ENCODE peak calls at places on chromosomes 11 and 22, in seven cellular contexts. H, Y, V, Z, O, A and X are unnamed samples.

GRCh38 chr22:20113551-20114310 is 2.2 kb upstream of the RANBP1 start:
- DNase-seq in H (no peak), Y (no peak), V (no peak), Z (no peak), O (no peak), A (no peak), X (no peak)

GRCh38 chr11:44853674-44854073 is 97.0 kb downstream of the TP53I11 start:
- DNase-seq in H (no peak), Y (no peak), V (no peak), Z (no peak), O (no peak), A (no peak), X (no peak)

GRCh38 chr11:10973416-10973815 is 115.6 kb upstream of the ZBED5 start:
- DNase-seq in H (no peak), Y (no peak), V (no peak), Z (no peak), O (no peak), A (no peak), X (no peak)

GRCh38 chr11:106152013-106152412 is 74.6 kb downstream of the AASDHPPT start:
- DNase-seq in H (peak; percentile 58), Y (no peak), V (no peak), Z (peak; percentile 85), O (no peak), A (no peak), X (no peak)

GRCh38 chr11:118609380-118610219 is 2.2 kb downstream of the PHLDB1 start:
- DNase-seq in H (no peak), Y (peak; percentile 34), V (no peak), Z (peak; percentile 21), O (no peak), A (peak; percentile 47), X (no peak)

GRCh38 chr22:19982991-19983578 is 33.5 kb downstream of the ARVCF start:
- DNase-seq in H (no peak), Y (no peak), V (no peak), Z (no peak), O (no peak), A (no peak), X (no peak)

GRCh38 chr22:31020334-31020733 is 51.3 kb downstream of the TUG1 start:
- DNase-seq in H (no peak), Y (no peak), V (peak; percentile 36), Z (no peak), O (no peak), A (no peak), X (no peak)

GRCh38 chr11:12187399-12187798 is 77.0 kb downstream of the MICAL2 start:
- DNase-seq in H (no peak), Y (no peak), V (no peak), Z (peak; percentile 91), O (no peak), A (no peak), X (no peak)

GRCh38 chr22:17675584-17675983 is 37.0 kb downstream of the BCL2L13 start:
- DNase-seq in H (no peak), Y (no peak), V (no peak), Z (no peak), O (no peak), A (no peak), X (no peak)

GRCh38 chr11:44030276-44030932 is 17.4 kb upstream of the ACCSL start:
- DNase-seq in H (no peak), Y (no peak), V (no peak), Z (peak; percentile 89), O (no peak), A (no peak), X (no peak)

GRCh38 chr22:23774922-23775436 is 2.3 kb downstream of the MMP11 start:
- DNase-seq in H (no peak), Y (no peak), V (no peak), Z (peak; percentile 65), O (no peak), A (no peak), X (no peak)

GRCh38 chr22:46119729-46120419 is 30.5 kb upstream of the PPARA start:
- DNase-seq in H (no peak), Y (no peak), V (no peak), Z (peak; percentile 89), O (no peak), A (no peak), X (no peak)

GRCh38 chr22:30920407-30920806 is 48.2 kb downstream of the MORC2 start:
- DNase-seq in H (peak; percentile 70), Y (peak; percentile 87), V (peak; percentile 32), Z (peak; percentile 12), O (peak; percentile 27), A (peak; percentile 62), X (peak; percentile 88)

GRCh38 chr11:70481625-70482528 is 83.5 kb downstream of the CTTN start:
- DNase-seq in H (peak; percentile 94), Y (no peak), V (no peak), Z (peak; percentile 78), O (no peak), A (no peak), X (no peak)

GRCh38 chr22:24165673-24166072 is 15.6 kb upstream of the SUSD2 start:
- DNase-seq in H (peak; percentile 32), Y (no peak), V (no peak), Z (peak; percentile 16), O (no peak), A (no peak), X (no peak)

GRCh38 chr22:20319745-20320658 is at the start of gene DGCR6L:
- DNase-seq in H (peak; percentile 88), Y (peak; percentile 96), V (peak; percentile 76), Z (peak; percentile 92), O (peak; percentile 62), A (peak; percentile 91), X (peak; percentile 92)

GRCh38 chr11:45332486-45332934 is 46.4 kb upstream of the SYT13 start:
- DNase-seq in H (no peak), Y (peak; percentile 50), V (peak; percentile 24), Z (peak; percentile 3), O (no peak), A (no peak), X (no peak)

GRCh38 chr11:59918987-59919589 is 19.1 kb upstream of the OOSP1 start:
- DNase-seq in H (peak; percentile 91), Y (peak; percentile 50), V (peak; percentile 18), Z (peak; percentile 33), O (no peak), A (peak; percentile 72), X (no peak)

GRCh38 chr22:47121791-47122190 is 359.3 kb downstream of the TBC1D22A start:
- DNase-seq in H (no peak), Y (no peak), V (no peak), Z (no peak), O (no peak), A (no peak), X (no peak)

GRCh38 chr11:84886344-84886743 is 740.8 kb downstream of the DLG2 start:
- DNase-seq in H (no peak), Y (no peak), V (no peak), Z (peak; percentile 77), O (no peak), A (no peak), X (no peak)

GRCh38 chr11:111438846-111439520 is 59.9 kb upstream of the POU2AF1 start:
- DNase-seq in H (no peak), Y (no peak), V (no peak), Z (no peak), O (no peak), A (no peak), X (no peak)

GRCh38 chr22:28424427-28425080 is 255.1 kb downstream of the TTC28 start:
- DNase-seq in H (peak; percentile 68), Y (no peak), V (peak; percentile 82), Z (peak; percentile 58), O (no peak), A (no peak), X (no peak)

GRCh38 chr22:20154602-20155183 is 3.8 kb upstream of the CCDC188 start:
- DNase-seq in H (no peak), Y (no peak), V (no peak), Z (no peak), O (no peak), A (no peak), X (no peak)

GRCh38 chr11:16745950-16746349 is 7.5 kb downstream of the C11orf58 start:
- DNase-seq in H (no peak), Y (no peak), V (no peak), Z (no peak), O (no peak), A (no peak), X (no peak)

GRCh38 chr11:69152748-69153446 is 2.8 kb upstream of the SMIM38 start:
- DNase-seq in H (no peak), Y (no peak), V (peak; percentile 62), Z (no peak), O (no peak), A (no peak), X (no peak)

GRCh38 chr22:33923660-33924246 is 3.5 kb upstream of the LARGE1 start:
- DNase-seq in H (peak; percentile 56), Y (peak; percentile 70), V (peak; percentile 67), Z (peak; percentile 41), O (no peak), A (peak; percentile 28), X (peak; percentile 29)

GRCh38 chr11:121113611-121114010 is 12.6 kb downstream of the TECTA start:
- DNase-seq in H (no peak), Y (no peak), V (no peak), Z (no peak), O (no peak), A (no peak), X (no peak)

DNA sequence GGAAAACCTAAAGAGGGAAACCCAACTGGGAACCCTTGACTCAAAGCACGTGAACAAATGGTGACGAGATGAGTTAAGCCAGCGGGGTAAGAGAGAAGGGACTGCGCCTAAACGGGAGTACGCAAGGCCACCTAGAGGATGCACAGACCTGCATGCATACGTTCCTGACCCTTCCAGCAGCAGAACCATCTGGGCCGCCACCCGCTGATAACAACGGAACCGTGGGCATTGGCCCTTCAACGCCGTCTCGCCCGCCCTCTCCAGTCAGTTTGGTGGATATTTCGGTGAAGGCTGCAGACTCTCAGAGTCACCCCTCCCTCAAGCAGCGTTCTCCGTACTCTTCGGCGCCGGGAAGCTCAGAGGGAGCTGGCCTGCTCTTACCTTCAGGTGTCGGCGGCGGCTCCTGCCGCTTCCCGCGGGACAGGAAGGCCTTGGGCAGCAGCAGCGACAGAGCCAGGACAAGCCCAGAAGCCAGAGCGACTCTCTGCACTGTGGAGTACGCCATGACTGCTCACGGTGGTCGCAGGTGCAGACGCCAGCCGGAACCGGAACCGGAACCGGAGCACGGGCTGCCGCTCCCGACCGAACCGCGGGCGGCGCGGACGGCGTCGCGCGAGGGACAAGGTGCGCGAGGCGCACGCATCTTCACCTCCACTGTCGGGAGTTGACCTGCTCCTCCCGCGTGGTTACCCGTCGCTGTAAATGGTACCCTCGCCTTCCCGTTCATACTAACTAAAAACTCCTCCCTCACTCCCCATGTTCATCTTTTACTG is at the start of gene RIC3:
- DNase-seq in H (no peak), Y (peak; percentile 22), V (no peak), Z (no peak), O (no peak), A (no peak), X (no peak)
- TF ChIP-seq CTCF in H (no peak), Y (no peak), V (no peak), Z (no peak), O (no peak), A (no peak), X (no peak)

GRCh38 chr22:22099833-22100812 is 117.5 kb upstream of the TOP3B start:
- DNase-seq in H (peak; percentile 39), Y (no peak), V (no peak), Z (no peak), O (no peak), A (no peak), X (no peak)
- TF ChIP-seq CTCF in H (peak; percentile 60), Y (no peak), V (peak; percentile 61), Z (peak; percentile 23), O (peak; percentile 16), A (no peak), X (no peak)

GRCh38 chr22:38504731-38505594 is 1.1 kb downstream of the DDX17 start:
- DNase-seq in H (no peak), Y (peak; percentile 24), V (peak; percentile 53), Z (peak; percentile 41), O (no peak), A (peak; percentile 55), X (no peak)
- TF ChIP-seq CTCF in H (no peak), Y (no peak), V (no peak), Z (no peak), O (no peak), A (no peak), X (no peak)

GRCh38 chr22:22770280-22770871 is 117.2 kb upstream of the IGLL5 start:
- DNase-seq in H (peak; percentile 64), Y (peak; percentile 76), V (peak; percentile 30), Z (no peak), O (no peak), A (peak; percentile 48), X (peak; percentile 41)
- TF ChIP-seq CTCF in H (peak; percentile 68), Y (peak; percentile 76), V (peak; percentile 74), Z (peak; percentile 46), O (peak; percentile 29), A (peak; percentile 76), X (no peak)